ENCODE peak calls at places on chromosome X, in eight cellular contexts. One of them, this sample, is unnamed.

GRCh38 chrX:132022115-132022862 is 813 bp upstream of the STK26 start:
- DNase-seq in pancreas: no peak
- DNase-seq in uterus: no peak
- DNase-seq in WTC11: peak
- DNase-seq in CD4-positive, alpha-beta T cell: no peak
- DNase-seq in thoracic aorta: no peak
- DNase-seq in mucosa of descending colon: no peak
- DNase-seq in progenitor cell of endocrine pancreas: no peak
- DNase-seq in this sample: no peak

GRCh38 chrX:118682258-118683014 is 45.0 kb upstream of the IL13RA1 start:
- DNase-seq in pancreas: no peak
- DNase-seq in uterus: no peak
- DNase-seq in WTC11: no peak
- DNase-seq in CD4-positive, alpha-beta T cell: no peak
- DNase-seq in thoracic aorta: no peak
- DNase-seq in mucosa of descending colon: no peak
- DNase-seq in progenitor cell of endocrine pancreas: no peak
- DNase-seq in this sample: no peak

GRCh38 chrX:130575831-130576404 is 174.1 kb downstream of the RBMX2 start:
- DNase-seq in pancreas: peak
- DNase-seq in uterus: peak
- DNase-seq in WTC11: peak
- DNase-seq in CD4-positive, alpha-beta T cell: no peak
- DNase-seq in thoracic aorta: no peak
- DNase-seq in mucosa of descending colon: peak
- DNase-seq in progenitor cell of endocrine pancreas: peak
- DNase-seq in this sample: peak

GRCh38 chrX:16222123-16222522 is 54.8 kb downstream of the MAGEB17 start:
- DNase-seq in pancreas: no peak
- DNase-seq in uterus: no peak
- DNase-seq in WTC11: no peak
- DNase-seq in CD4-positive, alpha-beta T cell: no peak
- DNase-seq in thoracic aorta: no peak
- DNase-seq in mucosa of descending colon: no peak
- DNase-seq in progenitor cell of endocrine pancreas: no peak
- DNase-seq in this sample: no peak

GRCh38 chrX:69130448-69130847 is 34.8 kb downstream of the PJA1 start:
- DNase-seq in pancreas: no peak
- DNase-seq in uterus: no peak
- DNase-seq in WTC11: no peak
- DNase-seq in CD4-positive, alpha-beta T cell: no peak
- DNase-seq in thoracic aorta: no peak
- DNase-seq in mucosa of descending colon: no peak
- DNase-seq in progenitor cell of endocrine pancreas: no peak
- DNase-seq in this sample: no peak

GRCh38 chrX:16836371-16836770 is 33.8 kb downstream of the RBBP7 start:
- DNase-seq in pancreas: peak
- DNase-seq in uterus: no peak
- DNase-seq in WTC11: peak
- DNase-seq in CD4-positive, alpha-beta T cell: no peak
- DNase-seq in thoracic aorta: no peak
- DNase-seq in mucosa of descending colon: peak
- DNase-seq in progenitor cell of endocrine pancreas: peak
- DNase-seq in this sample: peak

GRCh38 chrX:150201841-150202240 is 161.3 kb upstream of the MAMLD1 start:
- DNase-seq in pancreas: no peak
- DNase-seq in uterus: no peak
- DNase-seq in WTC11: no peak
- DNase-seq in CD4-positive, alpha-beta T cell: no peak
- DNase-seq in thoracic aorta: no peak
- DNase-seq in mucosa of descending colon: no peak
- DNase-seq in progenitor cell of endocrine pancreas: no peak
- DNase-seq in this sample: no peak

GRCh38 chrX:108312938-108313337 is 125.3 kb downstream of the COL4A6 start:
- DNase-seq in pancreas: no peak
- DNase-seq in uterus: peak
- DNase-seq in WTC11: peak
- DNase-seq in CD4-positive, alpha-beta T cell: no peak
- DNase-seq in thoracic aorta: no peak
- DNase-seq in mucosa of descending colon: no peak
- DNase-seq in progenitor cell of endocrine pancreas: no peak
- DNase-seq in this sample: no peak

GRCh38 chrX:55713635-55714034 is 3.9 kb upstream of the RRAGB start:
- DNase-seq in pancreas: no peak
- DNase-seq in uterus: no peak
- DNase-seq in WTC11: no peak
- DNase-seq in CD4-positive, alpha-beta T cell: no peak
- DNase-seq in thoracic aorta: no peak
- DNase-seq in mucosa of descending colon: no peak
- DNase-seq in progenitor cell of endocrine pancreas: no peak
- DNase-seq in this sample: no peak

DNA sequence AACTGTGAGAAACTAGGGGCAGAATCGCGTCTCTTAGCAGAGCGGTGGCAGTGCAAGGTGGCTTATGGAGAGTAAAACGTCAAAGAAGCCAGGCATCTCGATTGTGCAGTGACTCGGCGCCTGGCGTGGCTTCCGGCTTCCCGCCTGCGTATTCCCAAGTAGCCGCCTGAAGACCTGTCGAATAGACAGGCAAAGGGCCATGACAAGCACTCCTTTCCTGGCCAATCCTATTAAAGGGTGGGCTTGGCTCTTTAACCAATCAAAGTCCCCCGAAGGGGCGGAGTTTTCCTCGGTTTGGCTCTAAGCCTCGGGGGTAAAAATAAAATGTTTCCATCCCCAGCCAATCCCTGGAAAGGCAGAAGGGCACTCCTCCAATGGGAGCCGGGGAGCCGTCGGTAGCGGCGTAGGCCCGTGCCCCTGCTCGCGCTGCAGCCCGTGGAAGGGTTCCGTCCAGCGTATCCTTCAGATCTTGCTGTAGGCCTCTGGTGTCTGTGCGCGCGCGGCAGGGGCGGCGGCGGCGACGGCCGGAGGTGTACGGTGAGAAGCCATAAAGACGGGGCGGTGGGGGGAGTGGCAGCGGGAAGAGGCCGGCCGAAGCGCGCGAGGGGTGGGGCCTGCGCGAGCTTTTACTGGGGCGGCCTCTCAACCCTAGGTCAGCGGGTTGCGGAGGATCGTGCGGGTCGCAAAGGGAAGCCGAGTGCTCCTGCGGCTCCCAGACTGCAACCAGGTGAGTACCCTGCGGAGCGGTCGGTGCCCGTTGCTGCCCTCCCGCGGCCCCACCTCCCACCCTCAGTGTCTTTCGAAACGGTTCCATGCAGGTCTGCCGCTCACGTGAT is at the start of gene KANTR:
- DNase-seq in pancreas: peak
- DNase-seq in uterus: peak
- DNase-seq in WTC11: peak
- DNase-seq in CD4-positive, alpha-beta T cell: peak
- DNase-seq in thoracic aorta: peak
- DNase-seq in mucosa of descending colon: peak
- DNase-seq in progenitor cell of endocrine pancreas: peak
- DNase-seq in this sample: peak
- TF ChIP-seq CTCF in pancreas: no peak
- TF ChIP-seq CTCF in uterus: no peak
- TF ChIP-seq CTCF in WTC11: no peak
- TF ChIP-seq CTCF in CD4-positive, alpha-beta T cell: no peak
- TF ChIP-seq CTCF in thoracic aorta: no peak
- TF ChIP-seq CTCF in mucosa of descending colon: no peak
- TF ChIP-seq CTCF in progenitor cell of endocrine pancreas: no peak
- TF ChIP-seq CTCF in this sample: no peak

GRCh38 chrX:19285857-19286256 is 57.9 kb upstream of the PDHA1 start:
- DNase-seq in pancreas: no peak
- DNase-seq in uterus: no peak
- DNase-seq in WTC11: no peak
- DNase-seq in CD4-positive, alpha-beta T cell: no peak
- DNase-seq in thoracic aorta: no peak
- DNase-seq in mucosa of descending colon: no peak
- DNase-seq in progenitor cell of endocrine pancreas: no peak
- DNase-seq in this sample: no peak
- TF ChIP-seq CTCF in pancreas: no peak
- TF ChIP-seq CTCF in uterus: no peak
- TF ChIP-seq CTCF in WTC11: no peak
- TF ChIP-seq CTCF in CD4-positive, alpha-beta T cell: no peak
- TF ChIP-seq CTCF in thoracic aorta: no peak
- TF ChIP-seq CTCF in mucosa of descending colon: no peak
- TF ChIP-seq CTCF in progenitor cell of endocrine pancreas: no peak
- TF ChIP-seq CTCF in this sample: no peak

GRCh38 chrX:23392195-23392594 is 57.5 kb downstream of the PTCHD1 start:
- DNase-seq in pancreas: no peak
- DNase-seq in uterus: no peak
- DNase-seq in WTC11: no peak
- DNase-seq in CD4-positive, alpha-beta T cell: no peak
- DNase-seq in thoracic aorta: no peak
- DNase-seq in mucosa of descending colon: no peak
- DNase-seq in progenitor cell of endocrine pancreas: no peak
- DNase-seq in this sample: no peak
- TF ChIP-seq CTCF in pancreas: no peak
- TF ChIP-seq CTCF in uterus: no peak
- TF ChIP-seq CTCF in WTC11: no peak
- TF ChIP-seq CTCF in CD4-positive, alpha-beta T cell: no peak
- TF ChIP-seq CTCF in thoracic aorta: no peak
- TF ChIP-seq CTCF in mucosa of descending colon: no peak
- TF ChIP-seq CTCF in progenitor cell of endocrine pancreas: no peak
- TF ChIP-seq CTCF in this sample: no peak

DNA sequence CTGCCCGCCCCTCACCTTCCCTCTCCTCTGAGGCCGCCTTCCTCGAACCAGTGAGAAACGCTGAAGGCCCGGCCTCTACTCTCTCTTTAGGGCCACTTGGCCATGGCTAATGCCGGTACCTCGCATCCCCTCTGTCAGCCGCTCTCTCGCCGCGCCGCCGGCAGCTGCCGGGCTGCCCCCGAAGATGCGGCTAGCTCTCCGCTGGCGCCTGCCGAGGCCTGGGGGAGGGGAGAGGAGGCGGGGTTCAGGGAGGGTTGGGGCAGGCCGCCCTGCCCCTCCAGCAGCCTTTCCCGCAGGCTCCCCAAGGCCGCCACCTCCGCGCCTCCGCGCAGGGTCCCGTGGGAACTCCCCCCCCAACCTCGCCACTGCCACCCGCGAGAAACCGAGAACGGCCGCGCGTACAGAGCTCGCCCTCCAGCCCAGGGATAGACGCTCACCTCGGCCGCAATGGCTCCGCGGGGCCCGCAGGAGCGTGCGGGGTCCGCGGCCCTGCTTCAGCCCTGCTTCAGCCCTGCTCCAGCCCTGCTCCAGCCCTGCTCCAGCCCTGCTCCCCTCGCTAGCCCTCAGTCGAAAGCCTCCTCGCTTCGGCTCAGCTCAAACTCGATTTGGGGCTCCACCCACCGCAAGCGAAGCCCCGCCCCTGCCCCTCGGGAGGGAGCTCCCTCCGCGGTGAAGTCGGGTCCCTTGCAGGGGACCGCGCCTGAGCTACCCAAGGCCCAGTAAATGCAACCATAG is at the start of gene HUWE1:
- DNase-seq in pancreas: peak
- DNase-seq in uterus: peak
- DNase-seq in WTC11: peak
- DNase-seq in CD4-positive, alpha-beta T cell: peak
- DNase-seq in thoracic aorta: peak
- DNase-seq in mucosa of descending colon: peak
- DNase-seq in progenitor cell of endocrine pancreas: peak
- DNase-seq in this sample: peak
- TF ChIP-seq CTCF in pancreas: no peak
- TF ChIP-seq CTCF in uterus: no peak
- TF ChIP-seq CTCF in WTC11: no peak
- TF ChIP-seq CTCF in CD4-positive, alpha-beta T cell: no peak
- TF ChIP-seq CTCF in thoracic aorta: no peak
- TF ChIP-seq CTCF in mucosa of descending colon: no peak
- TF ChIP-seq CTCF in progenitor cell of endocrine pancreas: no peak
- TF ChIP-seq CTCF in this sample: no peak

GRCh38 chrX:103158317-103158621 is 56.6 kb upstream of the BEX4 start:
- DNase-seq in pancreas: no peak
- DNase-seq in uterus: no peak
- DNase-seq in WTC11: no peak
- DNase-seq in CD4-positive, alpha-beta T cell: no peak
- DNase-seq in thoracic aorta: no peak
- DNase-seq in mucosa of descending colon: no peak
- DNase-seq in progenitor cell of endocrine pancreas: no peak
- DNase-seq in this sample: no peak
- TF ChIP-seq CTCF in pancreas: no peak
- TF ChIP-seq CTCF in uterus: no peak
- TF ChIP-seq CTCF in WTC11: no peak
- TF ChIP-seq CTCF in CD4-positive, alpha-beta T cell: no peak
- TF ChIP-seq CTCF in thoracic aorta: no peak
- TF ChIP-seq CTCF in mucosa of descending colon: no peak
- TF ChIP-seq CTCF in progenitor cell of endocrine pancreas: no peak
- TF ChIP-seq CTCF in this sample: no peak

This sample was measured in neural crest cell.